ENCODE peak calls at places on chromosomes 13 and 19, in six cellular contexts. One of them, this sample, is unnamed.

GRCh38 chr19:10421981-10422461 is 1.7 kb downstream of the PDE4A start:
- DNase-seq in fibroblast of pulmonary artery: no peak
- DNase-seq in RWPE2: no peak
- DNase-seq in transverse colon: no peak
- DNase-seq in stimulated activated naive CD4-positive, alpha-beta T cell: no peak
- DNase-seq in AG04449: no peak
- DNase-seq in this sample: no peak

GRCh38 chr19:51311388-51312257 is at the start of gene IGLON5:
- DNase-seq in fibroblast of pulmonary artery: no peak
- DNase-seq in RWPE2: no peak
- DNase-seq in transverse colon: no peak
- DNase-seq in stimulated activated naive CD4-positive, alpha-beta T cell: no peak
- DNase-seq in AG04449: no peak
- DNase-seq in this sample: peak; percentile 58

GRCh38 chr13:98080280-98080679 is 62.6 kb upstream of the FARP1 start:
- DNase-seq in fibroblast of pulmonary artery: no peak
- DNase-seq in RWPE2: no peak
- DNase-seq in transverse colon: no peak
- DNase-seq in stimulated activated naive CD4-positive, alpha-beta T cell: no peak
- DNase-seq in AG04449: no peak
- DNase-seq in this sample: no peak

GRCh38 chr19:11446652-11447301 is 11.3 kb downstream of the PRKCSH start:
- DNase-seq in fibroblast of pulmonary artery: peak; percentile 33
- DNase-seq in RWPE2: no peak
- DNase-seq in transverse colon: peak; percentile 50
- DNase-seq in stimulated activated naive CD4-positive, alpha-beta T cell: peak; percentile 29
- DNase-seq in AG04449: no peak
- DNase-seq in this sample: no peak

GRCh38 chr13:90717451-90717936 is 630.0 kb upstream of the MIR17HG start:
- DNase-seq in fibroblast of pulmonary artery: peak; percentile 89
- DNase-seq in RWPE2: no peak
- DNase-seq in transverse colon: no peak
- DNase-seq in stimulated activated naive CD4-positive, alpha-beta T cell: no peak
- DNase-seq in AG04449: no peak
- DNase-seq in this sample: no peak

GRCh38 chr19:14301150-14301549 is 80.1 kb upstream of the ADGRE5 start:
- DNase-seq in fibroblast of pulmonary artery: no peak
- DNase-seq in RWPE2: no peak
- DNase-seq in transverse colon: no peak
- DNase-seq in stimulated activated naive CD4-positive, alpha-beta T cell: no peak
- DNase-seq in AG04449: no peak
- DNase-seq in this sample: no peak

GRCh38 chr13:34358811-34359513 is 541.0 kb downstream of the RFC3 start:
- DNase-seq in fibroblast of pulmonary artery: peak; percentile 65
- DNase-seq in RWPE2: no peak
- DNase-seq in transverse colon: no peak
- DNase-seq in stimulated activated naive CD4-positive, alpha-beta T cell: no peak
- DNase-seq in AG04449: peak; percentile 66
- DNase-seq in this sample: peak; percentile 20

GRCh38 chr13:67232384-67232783 is 2.2 kb upstream of the PCDH9 start:
- DNase-seq in fibroblast of pulmonary artery: no peak
- DNase-seq in RWPE2: no peak
- DNase-seq in transverse colon: no peak
- DNase-seq in stimulated activated naive CD4-positive, alpha-beta T cell: no peak
- DNase-seq in AG04449: no peak
- DNase-seq in this sample: no peak

GRCh38 chr19:52138614-52139290 is 986 bp downstream of the ZNF616 start:
- DNase-seq in fibroblast of pulmonary artery: peak; percentile 12
- DNase-seq in RWPE2: no peak
- DNase-seq in transverse colon: peak; percentile 25
- DNase-seq in stimulated activated naive CD4-positive, alpha-beta T cell: no peak
- DNase-seq in AG04449: no peak
- DNase-seq in this sample: peak; percentile 72

GRCh38 chr19:30224689-30225606 is 147.2 kb upstream of the ZNF536 start:
- DNase-seq in fibroblast of pulmonary artery: no peak
- DNase-seq in RWPE2: no peak
- DNase-seq in transverse colon: no peak
- DNase-seq in stimulated activated naive CD4-positive, alpha-beta T cell: no peak
- DNase-seq in AG04449: no peak
- DNase-seq in this sample: peak; percentile 60

GRCh38 chr13:27482996-27483395 is 32.6 kb upstream of the MTIF3 start:
- DNase-seq in fibroblast of pulmonary artery: no peak
- DNase-seq in RWPE2: no peak
- DNase-seq in transverse colon: peak; percentile 43
- DNase-seq in stimulated activated naive CD4-positive, alpha-beta T cell: no peak
- DNase-seq in AG04449: no peak
- DNase-seq in this sample: no peak

GRCh38 chr13:39600766-39601165 is 2.2 kb downstream of the LHFPL6 start:
- DNase-seq in fibroblast of pulmonary artery: peak; percentile 12
- DNase-seq in RWPE2: no peak
- DNase-seq in transverse colon: no peak
- DNase-seq in stimulated activated naive CD4-positive, alpha-beta T cell: no peak
- DNase-seq in AG04449: no peak
- DNase-seq in this sample: no peak